ENCODE peak calls at places on chromosomes 16 and 17, in eight cellular contexts. T is activated CD4-positive, CD25-positive, alpha-beta regulatory T cell; D is NCI-H2081; K is retina; V is CD8-positive, alpha-beta T cell; X is left cardiac atrium; F is stimulated activated CD4-positive, alpha-beta T cell treated with anti-CD3 and anti-CD28 coated beads, Interleukin-15, amount 100 ng/mL, for 48 hours; H is T-helper 2 cell. C is an unnamed sample.

GRCh38 chr17:78798695-78799559 is 16.9 kb upstream of the CYTH1 start:
- DNase-seq in T (no peak), D (no peak), K (no peak), V (no peak), X (no peak), F (no peak), H (no peak), C (peak; percentile 33)

GRCh38 chr16:8866884-8867482 is 1.8 kb downstream of the CARHSP1 start:
- DNase-seq in T (no peak), D (no peak), K (peak; percentile 73), V (no peak), X (no peak), F (no peak), H (no peak), C (no peak)

GRCh38 chr17:81422776-81423697 is 27.8 kb downstream of the BAHCC1 start:
- DNase-seq in T (no peak), D (no peak), K (peak; percentile 79), V (no peak), X (peak; percentile 89), F (no peak), H (no peak), C (peak; percentile 97)

GRCh38 chr16:9647981-9648701 is 534.1 kb downstream of the GRIN2A start:
- DNase-seq in T (no peak), D (no peak), K (peak; percentile 54), V (no peak), X (no peak), F (no peak), H (no peak), C (no peak)

GRCh38 chr17:65936013-65936412 is 255.9 kb downstream of the CEP112 start:
- DNase-seq in T (no peak), D (no peak), K (no peak), V (no peak), X (no peak), F (no peak), H (no peak), C (no peak)

GRCh38 chr17:79830303-79830702 is 8.9 kb downstream of the CBX4 start:
- DNase-seq in T (no peak), D (no peak), K (no peak), V (no peak), X (no peak), F (no peak), H (no peak), C (no peak)

GRCh38 chr16:21277927-21278706 is at the start of gene CRYM:
- DNase-seq in T (no peak), D (peak; percentile 19), K (peak; percentile 77), V (no peak), X (peak; percentile 76), F (peak; percentile 45), H (no peak), C (peak; percentile 90)

GRCh38 chr17:18230288-18231141 is 5.1 kb downstream of the LLGL1 start:
- DNase-seq in T (no peak), D (no peak), K (peak; percentile 44), V (no peak), X (no peak), F (no peak), H (no peak), C (no peak)

GRCh38 chr16:22098538-22099255 is 6.4 kb downstream of the VWA3A start:
- DNase-seq in T (no peak), D (peak; percentile 56), K (peak; percentile 41), V (no peak), X (no peak), F (no peak), H (peak; percentile 12), C (no peak)

GRCh38 chr17:17498606-17499301 is 2.6 kb upstream of the RASD1 start:
- DNase-seq in T (no peak), D (no peak), K (peak; percentile 1), V (no peak), X (no peak), F (no peak), H (no peak), C (peak; percentile 34)

GRCh38 chr16:88956546-88957455 is 20.2 kb downstream of the CBFA2T3 start:
- DNase-seq in T (no peak), D (no peak), K (no peak), V (no peak), X (no peak), F (no peak), H (no peak), C (peak; percentile 40)

GRCh38 chr16:15509051-15509592 is 74.7 kb downstream of the BMERB1 start:
- DNase-seq in T (no peak), D (no peak), K (no peak), V (no peak), X (no peak), F (peak; percentile 14), H (no peak), C (no peak)

GRCh38 chr16:85302018-85302847 is 190.0 kb upstream of the CIBAR2 start:
- DNase-seq in T (no peak), D (no peak), K (peak; percentile 77), V (no peak), X (no peak), F (no peak), H (no peak), C (no peak)

GRCh38 chr17:77779711-77780539 is 178.6 kb upstream of the TNRC6C start:
- DNase-seq in T (no peak), D (no peak), K (no peak), V (no peak), X (peak; percentile 65), F (no peak), H (no peak), C (no peak)

GRCh38 chr17:76915840-76916510 is 47.8 kb downstream of the MGAT5B start:
- DNase-seq in T (no peak), D (no peak), K (no peak), V (no peak), X (no peak), F (no peak), H (no peak), C (no peak)

GRCh38 chr17:82837586-82838320 is 2.1 kb downstream of the ZNF750 start:
- DNase-seq in T (no peak), D (peak; percentile 8), K (no peak), V (no peak), X (no peak), F (no peak), H (no peak), C (peak; percentile 49)

GRCh38 chr17:81018044-81018802 is 16.7 kb upstream of the BAIAP2 start:
- DNase-seq in T (no peak), D (peak; percentile 17), K (peak; percentile 82), V (peak; percentile 34), X (no peak), F (no peak), H (peak; percentile 16), C (peak; percentile 64)

GRCh38 chr16:49459953-49460735 is 86.5 kb downstream of the C16orf78 start:
- DNase-seq in T (no peak), D (no peak), K (no peak), V (no peak), X (no peak), F (no peak), H (no peak), C (no peak)

GRCh38 chr16:69176033-69176780 is 10.8 kb upstream of the SNTB2 start:
- DNase-seq in T (no peak), D (no peak), K (no peak), V (no peak), X (no peak), F (no peak), H (no peak), C (no peak)

GRCh38 chr17:39240631-39241030 is 14.9 kb upstream of the STAC2 start:
- DNase-seq in T (no peak), D (no peak), K (no peak), V (no peak), X (no peak), F (no peak), H (no peak), C (no peak)

GRCh38 chr17:80220709-80221215 is 535 bp downstream of the SLC26A11 start:
- DNase-seq in T (no peak), D (no peak), K (peak; percentile 58), V (no peak), X (no peak), F (no peak), H (no peak), C (no peak)

GRCh38 chr17:57215317-57215716 is 41.0 kb upstream of the MSI2 start:
- DNase-seq in T (no peak), D (no peak), K (no peak), V (no peak), X (no peak), F (no peak), H (no peak), C (no peak)

GRCh38 chr17:29151567-29151966 is 28.6 kb downstream of the MYO18A start:
- DNase-seq in T (no peak), D (no peak), K (no peak), V (no peak), X (no peak), F (no peak), H (no peak), C (no peak)

GRCh38 chr17:8965394-8966168 is at the start of gene PIK3R5:
- DNase-seq in T (peak; percentile 67), D (peak; percentile 37), K (peak; percentile 44), V (peak; percentile 77), X (peak; percentile 47), F (peak; percentile 81), H (peak; percentile 79), C (peak; percentile 86)

GRCh38 chr16:3074860-3075545 is 9.6 kb downstream of the IL32 start:
- DNase-seq in T (peak; percentile 55), D (no peak), K (no peak), V (peak; percentile 79), X (no peak), F (peak; percentile 77), H (peak; percentile 93), C (no peak)

GRCh38 chr17:53137919-53138318 is 684.8 kb upstream of the KIF2B start:
- DNase-seq in T (no peak), D (no peak), K (no peak), V (no peak), X (no peak), F (no peak), H (no peak), C (no peak)